ENCODE peak calls at places on chromosomes 7 and 10, in four cellular contexts. One of them, this sample, is unnamed.

GRCh38 chr10:11381023-11381422 is 230.4 kb downstream of the USP6NL start:
- DNase-seq in H9: no peak
- DNase-seq in IMR-90: peak; percentile 32
- DNase-seq in H1: no peak
- DNase-seq in this sample: no peak

GRCh38 chr10:80158598-80159127 is 26.1 kb downstream of the PLAC9 start:
- DNase-seq in H9: no peak
- DNase-seq in IMR-90: peak; percentile 99
- DNase-seq in H1: no peak
- DNase-seq in this sample: peak; percentile 38

GRCh38 chr7:156121434-156121833 is 309.2 kb upstream of the SHH start:
- DNase-seq in H9: no peak
- DNase-seq in IMR-90: no peak
- DNase-seq in H1: no peak
- DNase-seq in this sample: no peak

GRCh38 chr7:38781991-38782390 is 127.0 kb downstream of the VPS41 start:
- DNase-seq in H9: peak; percentile 46
- DNase-seq in IMR-90: no peak
- DNase-seq in H1: peak; percentile 10
- DNase-seq in this sample: no peak

GRCh38 chr7:127885843-127886242 is 145.4 kb downstream of the LRRC4 start:
- DNase-seq in H9: no peak
- DNase-seq in IMR-90: peak; percentile 78
- DNase-seq in H1: no peak
- DNase-seq in this sample: peak; percentile 90

GRCh38 chr10:73879296-73880173 is 5.2 kb upstream of the CAMK2G start:
- DNase-seq in H9: peak; percentile 86
- DNase-seq in IMR-90: peak; percentile 75
- DNase-seq in H1: peak; percentile 50
- DNase-seq in this sample: peak; percentile 90

GRCh38 chr7:32616625-32617024 is 121.3 kb downstream of the AVL9 start:
- DNase-seq in H9: no peak
- DNase-seq in IMR-90: peak; percentile 74
- DNase-seq in H1: no peak
- DNase-seq in this sample: peak; percentile 91

GRCh38 chr7:148793590-148793989 is 90.5 kb downstream of the EZH2 start:
- DNase-seq in H9: no peak
- DNase-seq in IMR-90: no peak
- DNase-seq in H1: no peak
- DNase-seq in this sample: no peak

GRCh38 chr10:132461103-132461682 is 64.2 kb downstream of the PWWP2B start:
- DNase-seq in H9: no peak
- DNase-seq in IMR-90: no peak
- DNase-seq in H1: no peak
- DNase-seq in this sample: no peak

GRCh38 chr7:15478401-15478800 is 83.4 kb downstream of the AGMO start:
- DNase-seq in H9: no peak
- DNase-seq in IMR-90: no peak
- DNase-seq in H1: no peak
- DNase-seq in this sample: no peak

GRCh38 chr7:24283900-24284698 is at the start of gene NPY:
- DNase-seq in H9: peak; percentile 33
- DNase-seq in IMR-90: no peak
- DNase-seq in H1: no peak
- DNase-seq in this sample: peak; percentile 44

GRCh38 chr10:79938728-79939380 is 10.1 kb downstream of the SFTPD start:
- DNase-seq in H9: peak; percentile 8
- DNase-seq in IMR-90: no peak
- DNase-seq in H1: no peak
- DNase-seq in this sample: no peak

GRCh38 chr10:118259288-118259906 is 82.7 kb downstream of the FAM204A start:
- DNase-seq in H9: peak; percentile 71
- DNase-seq in IMR-90: peak; percentile 6
- DNase-seq in H1: no peak
- DNase-seq in this sample: peak; percentile 70

GRCh38 chr10:110504111-110504735 is 6.5 kb downstream of the DUSP5 start:
- DNase-seq in H9: no peak
- DNase-seq in IMR-90: peak; percentile 91
- DNase-seq in H1: no peak
- DNase-seq in this sample: no peak

GRCh38 chr10:16521311-16522016 is at the start of gene C1QL3:
- DNase-seq in H9: peak; percentile 51
- DNase-seq in IMR-90: peak; percentile 21
- DNase-seq in H1: no peak
- DNase-seq in this sample: peak; percentile 55

GRCh38 chr7:16528520-16528919 is 1.9 kb downstream of the LRRC72 start:
- DNase-seq in H9: no peak
- DNase-seq in IMR-90: peak; percentile 22
- DNase-seq in H1: no peak
- DNase-seq in this sample: no peak

GRCh38 chr10:44389150-44389549 is 4.3 kb upstream of the CXCL12 start:
- DNase-seq in H9: no peak
- DNase-seq in IMR-90: no peak
- DNase-seq in H1: no peak
- DNase-seq in this sample: no peak

GRCh38 chr7:128739048-128739962 is at the start of gene CALU:
- DNase-seq in H9: peak; percentile 96
- DNase-seq in IMR-90: peak; percentile 97
- DNase-seq in H1: peak; percentile 82
- DNase-seq in this sample: peak; percentile 97

GRCh38 chr10:46552526-46553237 is 3.8 kb downstream of the GPRIN2 start:
- DNase-seq in H9: no peak
- DNase-seq in IMR-90: no peak
- DNase-seq in H1: no peak
- DNase-seq in this sample: no peak

GRCh38 chr10:36345770-36346169 is 703.7 kb upstream of the FZD8 start:
- DNase-seq in H9: no peak
- DNase-seq in IMR-90: peak; percentile 52
- DNase-seq in H1: no peak
- DNase-seq in this sample: no peak

GRCh38 chr10:46325021-46325420 is 38.2 kb downstream of the ANTXRL start:
- DNase-seq in H9: no peak
- DNase-seq in IMR-90: peak; percentile 14
- DNase-seq in H1: no peak
- DNase-seq in this sample: peak; percentile 34

GRCh38 chr10:132521466-132522102 is 16.0 kb upstream of the INPP5A start:
- DNase-seq in H9: no peak
- DNase-seq in IMR-90: no peak
- DNase-seq in H1: no peak
- DNase-seq in this sample: no peak

GRCh38 chr7:118000480-118001202 is 127.4 kb upstream of the CTTNBP2 start:
- DNase-seq in H9: no peak
- DNase-seq in IMR-90: no peak
- DNase-seq in H1: no peak
- DNase-seq in this sample: no peak

GRCh38 chr7:118006979-118007378 is 133.7 kb upstream of the CTTNBP2 start:
- DNase-seq in H9: no peak
- DNase-seq in IMR-90: no peak
- DNase-seq in H1: no peak
- DNase-seq in this sample: no peak

GRCh38 chr7:118003438-118003837 is 130.2 kb upstream of the CTTNBP2 start:
- DNase-seq in H9: no peak
- DNase-seq in IMR-90: no peak
- DNase-seq in H1: no peak
- DNase-seq in this sample: peak; percentile 37

DNA sequence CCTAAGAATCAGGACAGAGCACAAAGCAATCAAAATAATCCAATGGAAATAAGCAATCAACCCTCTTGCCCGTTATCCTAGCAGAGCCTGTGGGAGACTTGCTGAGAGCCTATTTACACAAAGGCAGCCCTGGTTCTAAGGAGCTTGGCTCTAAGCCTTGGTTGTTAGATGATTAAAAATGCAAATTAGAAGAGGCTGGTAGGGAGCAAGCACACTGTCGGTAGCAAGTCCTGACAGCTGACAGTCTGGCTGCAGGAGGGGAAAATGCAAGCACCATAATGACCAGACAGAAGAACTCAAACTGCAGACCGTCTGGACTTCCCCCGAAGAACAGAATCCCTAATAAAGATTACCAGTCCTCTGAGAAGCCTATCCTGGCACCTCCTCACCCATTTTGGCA is 131.8 kb upstream of the CTTNBP2 start:
- DNase-seq in H9: no peak
- DNase-seq in IMR-90: no peak
- DNase-seq in H1: no peak
- DNase-seq in this sample: peak; percentile 73
- H2BK5ac ChIP-seq in H9: no peak overlapping the region
- H2BK5ac ChIP-seq in IMR-90: no peak overlapping the region
- H2BK5ac ChIP-seq in H1: no peak overlapping the region
- H2BK5ac ChIP-seq in this sample: no peak overlapping the region

GRCh38 chr10:5666324-5667220 is at the start of gene ASB13:
- DNase-seq in H9: peak; percentile 72
- DNase-seq in IMR-90: peak; percentile 20
- DNase-seq in H1: no peak
- DNase-seq in this sample: peak; percentile 70

GRCh38 chr10:5661043-5661442 is 5.4 kb downstream of the ASB13 start:
- DNase-seq in H9: no peak
- DNase-seq in IMR-90: no peak
- DNase-seq in H1: no peak
- DNase-seq in this sample: no peak

GRCh38 chr10:5662708-5663579 is 3.5 kb downstream of the ASB13 start:
- DNase-seq in H9: no peak
- DNase-seq in IMR-90: no peak
- DNase-seq in H1: no peak
- DNase-seq in this sample: no peak

GRCh38 chr10:5665380-5666323 is 743 bp downstream of the ASB13 start:
- DNase-seq in H9: no peak
- DNase-seq in IMR-90: no peak
- DNase-seq in H1: no peak
- DNase-seq in this sample: no peak

GRCh38 chr10:5663692-5664427 is 2.5 kb downstream of the ASB13 start:
- DNase-seq in H9: peak; percentile 52
- DNase-seq in IMR-90: no peak
- DNase-seq in H1: no peak
- DNase-seq in this sample: peak; percentile 45
- H3K56ac ChIP-seq in H9: no peak overlapping the region
- H3K56ac ChIP-seq in IMR-90: no peak overlapping the region
- H3K56ac ChIP-seq in H1: no peak overlapping the region
- H3K56ac ChIP-seq in this sample: no peak overlapping the region

GRCh38 chr10:5596611-5597341 is 69.6 kb downstream of the ASB13 start:
- DNase-seq in H9: no peak
- DNase-seq in IMR-90: no peak
- DNase-seq in H1: no peak
- DNase-seq in this sample: no peak
- H3K27ac ChIP-seq in H9: no peak overlapping the region
- H3K27ac ChIP-seq in IMR-90: peak overlapping the region; percentile 22
- H3K27ac ChIP-seq in H1: no peak overlapping the region
- H3K27ac ChIP-seq in this sample: no peak overlapping the region

GRCh38 chr7:46133741-46134140 is 212.7 kb upstream of the IGFBP3 start:
- DNase-seq in H9: no peak
- DNase-seq in IMR-90: no peak
- DNase-seq in H1: no peak
- DNase-seq in this sample: no peak

GRCh38 chr7:46129831-46130230 is 208.8 kb upstream of the IGFBP3 start:
- DNase-seq in H9: no peak
- DNase-seq in IMR-90: no peak
- DNase-seq in H1: no peak
- DNase-seq in this sample: peak; percentile 35

GRCh38 chr7:46133076-46133475 is 212.0 kb upstream of the IGFBP3 start:
- DNase-seq in H9: no peak
- DNase-seq in IMR-90: no peak
- DNase-seq in H1: no peak
- DNase-seq in this sample: no peak

GRCh38 chr7:46134385-46134784 is 213.3 kb upstream of the IGFBP3 start:
- DNase-seq in H9: no peak
- DNase-seq in IMR-90: no peak
- DNase-seq in H1: no peak
- DNase-seq in this sample: no peak

GRCh38 chr7:46131916-46132795 is 211.1 kb upstream of the IGFBP3 start:
- DNase-seq in H9: peak; percentile 61
- DNase-seq in IMR-90: no peak
- DNase-seq in H1: no peak
- DNase-seq in this sample: peak; percentile 75
- H2BK5ac ChIP-seq in H9: no peak overlapping the region
- H2BK5ac ChIP-seq in IMR-90: peak overlapping the region; percentile 44
- H2BK5ac ChIP-seq in H1: no peak overlapping the region
- H2BK5ac ChIP-seq in this sample: no peak overlapping the region

DNA sequence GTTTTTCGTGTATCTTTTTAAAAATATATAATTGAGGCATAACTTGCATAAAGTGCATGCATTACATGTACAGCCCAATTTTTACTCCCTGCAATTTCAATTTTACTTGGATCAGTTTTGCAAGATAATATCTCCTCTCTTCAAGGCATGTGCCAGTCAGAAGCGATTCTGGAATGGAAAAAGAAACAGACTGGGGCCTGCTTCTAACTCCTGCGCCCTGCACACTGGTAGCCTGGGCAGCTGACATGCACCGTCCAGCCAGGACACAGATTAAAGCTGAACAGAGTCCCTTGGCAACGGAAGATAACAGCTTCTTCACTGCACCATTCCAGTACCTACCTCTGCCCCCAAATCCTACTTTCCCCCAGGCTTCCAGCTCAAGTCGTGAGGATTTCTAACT is 182.1 kb downstream of the FAM107B start:
- DNase-seq in H9: peak; percentile 14
- DNase-seq in IMR-90: no peak
- DNase-seq in H1: no peak
- DNase-seq in this sample: no peak
- H3K56ac ChIP-seq in H9: no peak overlapping the region
- H3K56ac ChIP-seq in IMR-90: no peak overlapping the region
- H3K56ac ChIP-seq in H1: no peak overlapping the region
- H3K56ac ChIP-seq in this sample: no peak overlapping the region

GRCh38 chr7:95590387-95591248 is 5.7 kb downstream of the PDK4 start:
- DNase-seq in H9: no peak
- DNase-seq in IMR-90: no peak
- DNase-seq in H1: no peak
- DNase-seq in this sample: no peak
- H3K27ac ChIP-seq in H9: no peak overlapping the region
- H3K27ac ChIP-seq in IMR-90: no peak overlapping the region
- H3K27ac ChIP-seq in H1: no peak overlapping the region
- H3K27ac ChIP-seq in this sample: no peak overlapping the region

GRCh38 chr10:42970451-42971250 is 106.2 kb upstream of the RET start:
- DNase-seq in H9: peak; percentile 22
- DNase-seq in IMR-90: no peak
- DNase-seq in H1: no peak
- DNase-seq in this sample: no peak
- H2BK5ac ChIP-seq in H9: no peak overlapping the region
- H2BK5ac ChIP-seq in IMR-90: no peak overlapping the region
- H2BK5ac ChIP-seq in H1: no peak overlapping the region
- H2BK5ac ChIP-seq in this sample: no peak overlapping the region

GRCh38 chr7:151249034-151249731 is 689 bp upstream of the SMARCD3 start:
- DNase-seq in H9: no peak
- DNase-seq in IMR-90: peak; percentile 59
- DNase-seq in H1: no peak
- DNase-seq in this sample: no peak
- H3K56ac ChIP-seq in H9: no peak overlapping the region
- H3K56ac ChIP-seq in IMR-90: peak overlapping the region; percentile 71
- H3K56ac ChIP-seq in H1: no peak overlapping the region
- H3K56ac ChIP-seq in this sample: peak overlapping the region; percentile 99

This sample was measured in mesendoderm.